ENCODE peak calls at places on chromosome 3, in four cellular contexts. T is K562, H is GM12878, L is endothelial cell of umbilical vein. B is an unnamed sample.
A peak's percentile ranks its signal among the peaks of the same experiment; 100 is the strongest.

GRCh38 chr3:149437710-149438109 is 36.8 kb upstream of the TM4SF4 start:
- DNase-seq in T (no peak), H (no peak), L (no peak), B (no peak)

GRCh38 chr3:122794779-122795673 is at the start of gene SLC49A4:
- DNase-seq in L (peak; percentile 91), T (peak; percentile 78), H (peak; percentile 27), B (peak; percentile 81)

GRCh38 chr3:152737021-152737908 is 97.7 kb upstream of the P2RY1 start:
- DNase-seq in H (peak; percentile 96), T (peak; percentile 4), L (no peak), B (peak; percentile 28)

GRCh38 chr3:49775538-49775937 is 10.8 kb downstream of the IP6K1 start:
- DNase-seq in T (no peak), H (no peak), L (no peak), B (no peak)

GRCh38 chr3:169897284-169897683 is 14.1 kb upstream of the SAMD7 start:
- DNase-seq in T (no peak), L (no peak), H (no peak), B (no peak)

GRCh38 chr3:18033581-18033980 is 291.1 kb upstream of the TBC1D5 start:
- DNase-seq in H (no peak), L (no peak), T (no peak), B (no peak)

GRCh38 chr3:72639736-72640135 is 208.5 kb downstream of the SHQ1 start:
- DNase-seq in L (no peak), H (no peak), T (no peak), B (no peak)

GRCh38 chr3:38600551-38600950 is 48.9 kb downstream of the SCN5A start:
- DNase-seq in T (no peak), H (no peak), L (no peak), B (no peak)

GRCh38 chr3:38397320-38397719 is 50.7 kb downstream of the XYLB start:
- DNase-seq in H (no peak), T (peak; percentile 38), L (peak; percentile 38), B (peak; percentile 49)

GRCh38 chr3:179852117-179852886 is 184.4 kb downstream of the PEX5L start:
- DNase-seq in H (no peak), L (peak; percentile 5), T (peak; percentile 11), B (peak; percentile 54)

GRCh38 chr3:160797306-160797705 is 41.3 kb downstream of the PPM1L start:
- DNase-seq in L (no peak), T (no peak), H (no peak), B (no peak)

GRCh38 chr3:192899540-192899982 is 18.1 kb downstream of the MB21D2 start:
- DNase-seq in H (no peak), T (no peak), L (no peak), B (no peak)

GRCh38 chr3:20101041-20101440 is 60.8 kb downstream of the KAT2B start:
- DNase-seq in T (no peak), H (no peak), L (no peak), B (no peak)

GRCh38 chr3:50150863-50151686 is 4.0 kb upstream of the SEMA3F start:
- DNase-seq in L (no peak), T (no peak), H (no peak), B (no peak)

GRCh38 chr3:184415229-184415517 is 35.3 kb downstream of the CHRD start:
- DNase-seq in T (no peak), H (no peak), L (no peak), B (no peak)

GRCh38 chr3:44988073-44988472 is 12.0 kb downstream of the EXOSC7 start:
- DNase-seq in L (no peak), T (peak; percentile 54), H (no peak), B (peak; percentile 48)

GRCh38 chr3:165805834-165806561 is 31.2 kb downstream of the BCHE start:
- DNase-seq in L (no peak), T (no peak), H (no peak), B (no peak)

GRCh38 chr3:150737874-150738679 is 24.9 kb downstream of the SIAH2 start:
- DNase-seq in T (peak; percentile 89), H (peak; percentile 57), L (no peak), B (peak; percentile 70)

GRCh38 chr3:69282191-69282590 is 103.7 kb downstream of the FRMD4B start:
- DNase-seq in L (peak; percentile 34), T (no peak), H (no peak), B (no peak)

GRCh38 chr3:179969525-179969924 is 67.2 kb downstream of the PEX5L start:
- DNase-seq in T (no peak), H (peak; percentile 54), L (no peak), B (peak; percentile 60)

GRCh38 chr3:49133226-49133951 is 539 bp upstream of the LAMB2 start:
- DNase-seq in L (peak; percentile 92), H (no peak), T (peak; percentile 86), B (peak; percentile 42)

GRCh38 chr3:152197937-152198336 is 70.8 kb upstream of the MBNL1 start:
- DNase-seq in T (peak; percentile 67), L (no peak), H (no peak), B (peak; percentile 52)

GRCh38 chr3:17588422-17588821 is 154.0 kb downstream of the TBC1D5 start:
- DNase-seq in H (no peak), L (no peak), T (no peak), B (no peak)

GRCh38 chr3:66406186-66406585 is 94.6 kb downstream of the LRIG1 start:
- DNase-seq in L (no peak), T (no peak), H (no peak), B (no peak)

GRCh38 chr3:184338538-184338945 is 1.1 kb downstream of the FAM131A start:
- DNase-seq in H (no peak), L (peak; percentile 84), T (no peak), B (no peak)

GRCh38 chr3:124352143-124352528 is 360.2 kb upstream of the ROPN1 start:
- DNase-seq in T (no peak), H (no peak), L (no peak), B (no peak)

GRCh38 chr3:128794067-128794768 is 68.2 kb downstream of the RAB7A start:
- DNase-seq in H (no peak), T (peak; percentile 51), L (peak; percentile 54), B (peak; percentile 72)

GRCh38 chr3:57007513-57008415 is 52.7 kb upstream of the SPATA12 start:
- DNase-seq in T (peak; percentile 79), L (peak; percentile 77), H (no peak), B (peak; percentile 56)
- TF ChIP-seq MAX in T (no peak), L (no peak), H (no peak), B (no peak)

GRCh38 chr3:30277494-30277893 is 328.9 kb upstream of the TGFBR2 start:
- DNase-seq in T (no peak), L (no peak), H (no peak), B (no peak)

GRCh38 chr3:30286007-30286669 is 320.3 kb upstream of the TGFBR2 start:
- DNase-seq in T (no peak), H (no peak), L (peak; percentile 99), B (peak; percentile 86)

GRCh38 chr3:30285188-30286006 is 321.0 kb upstream of the TGFBR2 start:
- DNase-seq in T (no peak), H (no peak), L (peak; percentile 47), B (peak; percentile 30)

GRCh38 chr3:30286811-30287210 is 319.6 kb upstream of the TGFBR2 start:
- DNase-seq in L (peak; percentile 53), H (no peak), T (no peak), B (no peak)

DNA sequence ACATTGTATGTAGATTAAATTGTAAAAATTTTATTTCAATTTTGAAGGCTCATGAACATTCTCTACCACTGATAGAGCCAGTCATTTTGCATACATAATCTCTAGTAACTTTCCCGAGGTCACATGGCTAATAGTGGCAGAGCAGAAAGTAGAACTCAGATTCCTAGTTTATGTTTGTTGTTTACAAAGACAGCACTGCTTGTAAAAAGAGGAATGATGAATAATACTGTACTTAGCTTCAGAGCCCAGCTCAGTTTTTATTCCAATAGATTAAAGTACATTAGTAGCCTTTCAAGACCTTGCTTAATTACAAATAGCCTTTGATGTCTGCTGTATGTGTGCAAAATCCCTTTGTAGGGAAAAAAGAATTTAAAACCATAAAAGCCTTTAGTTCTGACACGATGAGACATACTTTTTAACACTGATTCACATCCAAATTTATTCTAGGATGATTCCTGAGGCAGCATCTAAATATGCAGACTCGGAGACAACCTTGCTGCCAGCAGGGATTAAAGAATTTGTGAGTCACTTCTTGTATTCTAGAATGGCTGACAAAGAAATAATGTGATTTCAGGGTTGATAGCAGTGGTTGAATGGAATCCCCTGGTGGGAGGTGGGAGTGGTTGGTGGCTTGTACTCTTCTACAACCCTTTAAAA is 324.2 kb upstream of the TGFBR2 start:
- DNase-seq in L (peak; percentile 78), T (no peak), H (no peak), B (no peak)
- TF ChIP-seq MYC in L (no peak), T (no peak), H (no peak), B (no peak)

DNA sequence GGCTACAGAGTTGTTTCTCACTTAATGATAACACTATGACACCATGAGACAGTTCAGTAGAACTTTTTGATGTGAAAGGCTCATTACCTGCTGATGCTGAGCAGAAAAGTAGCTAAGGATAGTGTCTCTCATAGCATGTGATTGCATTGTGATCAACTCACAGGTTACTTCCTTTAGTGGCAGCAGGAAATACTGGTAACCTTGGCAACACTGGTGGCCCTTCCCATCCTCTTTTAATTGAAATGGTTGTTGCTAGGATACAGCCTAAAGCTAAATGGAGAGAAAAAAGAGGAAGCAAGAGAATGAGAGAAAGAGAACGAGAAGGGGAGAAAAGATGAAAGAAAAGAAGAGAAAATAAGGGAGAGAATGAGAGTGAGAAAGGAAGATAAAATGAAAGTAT is 204.7 kb upstream of the GAP43 start:
- DNase-seq in L (no peak), H (no peak), T (no peak), B (no peak)
- TF ChIP-seq MAX in L (no peak), H (no peak), T (no peak), B (no peak)

GRCh38 chr3:102378216-102378615 is 56.6 kb upstream of the ZPLD1 start:
- DNase-seq in L (no peak), T (no peak), H (no peak), B (no peak)

GRCh38 chr3:102374863-102375637 is 59.8 kb upstream of the ZPLD1 start:
- DNase-seq in L (no peak), H (no peak), T (no peak), B (peak; percentile 12)
- TF ChIP-seq MYC in L (no peak), H (no peak), T (no peak), B (no peak)

DNA sequence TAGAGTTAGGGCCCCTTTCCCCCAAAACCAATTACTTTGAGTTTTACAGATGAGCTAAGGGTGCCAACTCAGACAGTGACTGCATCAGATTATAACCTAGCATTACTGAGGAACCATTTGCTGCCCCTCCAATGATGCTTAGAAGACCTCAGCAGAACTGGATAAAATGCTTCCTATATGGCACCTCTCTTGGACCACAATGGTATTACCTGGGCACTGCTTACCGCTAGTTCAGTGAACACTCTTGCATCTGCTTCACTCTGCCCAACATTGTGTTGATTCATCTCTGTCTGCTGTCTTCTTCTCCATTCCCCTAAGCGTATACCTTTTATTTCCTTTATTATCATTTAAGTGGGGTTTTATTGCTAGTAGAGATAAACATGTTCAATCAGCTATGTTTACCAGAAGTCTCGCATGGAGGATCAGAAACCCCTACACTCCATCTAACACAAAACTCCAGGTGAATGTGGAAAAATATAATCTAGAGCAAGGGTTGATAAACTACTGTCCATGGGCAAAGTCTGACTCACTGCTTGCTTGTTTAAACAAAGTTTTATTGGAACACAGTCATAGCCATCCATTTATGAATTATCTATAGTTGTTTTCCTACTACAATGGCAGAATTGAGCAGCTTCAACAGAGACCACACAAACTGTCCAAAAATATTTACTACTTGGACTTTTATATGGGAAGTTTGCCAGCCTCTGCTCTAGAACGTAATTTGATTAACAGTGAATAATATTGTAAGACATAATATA is 100.2 kb upstream of the PTX3 start:
- DNase-seq in L (peak; percentile 45), T (no peak), H (no peak), B (no peak)
- TF ChIP-seq MAX in L (no peak), T (no peak), H (no peak), B (no peak)

B was measured in NB4.